ENCODE peak calls at places on chromosome 12, in nine cellular contexts. U, L, X, P, C, W, T, J and B are unnamed samples.

GRCh38 chr12:123498126-123498825 is 35.2 kb downstream of the RILPL1 start:
- DNase-seq in U (no peak), L (no peak), X (no peak), P (no peak), C (no peak), W (no peak), T (no peak), J (no peak), B (no peak)

GRCh38 chr12:122646568-122647220 is 56.5 kb downstream of the HCAR2 start:
- DNase-seq in U (no peak), L (no peak), X (peak; percentile 82), P (no peak), C (no peak), W (peak; percentile 64), T (peak; percentile 76), J (peak; percentile 88), B (no peak)

GRCh38 chr12:9090220-9090619 is 25.5 kb downstream of the A2M start:
- DNase-seq in U (no peak), L (no peak), X (no peak), P (no peak), C (no peak), W (no peak), T (no peak), J (no peak), B (no peak)

GRCh38 chr12:33634544-33634943 is 194.9 kb upstream of the SYT10 start:
- DNase-seq in U (no peak), L (no peak), X (no peak), P (no peak), C (no peak), W (no peak), T (no peak), J (no peak), B (no peak)

GRCh38 chr12:85883763-85884162 is 9.7 kb downstream of the NTS start:
- DNase-seq in U (no peak), L (no peak), X (no peak), P (no peak), C (no peak), W (no peak), T (no peak), J (no peak), B (no peak)

GRCh38 chr12:56951582-56952339 is 5.6 kb downstream of the RDH16 start:
- DNase-seq in U (no peak), L (no peak), X (no peak), P (no peak), C (no peak), W (no peak), T (peak; percentile 1), J (no peak), B (no peak)

GRCh38 chr12:76259660-76260389 is 88.4 kb downstream of the BBS10 start:
- DNase-seq in U (peak; percentile 74), L (no peak), X (peak; percentile 72), P (no peak), C (no peak), W (no peak), T (no peak), J (peak; percentile 94), B (no peak)

GRCh38 chr12:44873898-44874297 is 2.2 kb downstream of the NELL2 start:
- DNase-seq in U (peak; percentile 59), L (no peak), X (peak; percentile 6), P (no peak), C (no peak), W (peak; percentile 17), T (peak; percentile 9), J (peak; percentile 4), B (no peak)

GRCh38 chr12:110677206-110677911 is 11.6 kb downstream of the HVCN1 start:
- DNase-seq in U (no peak), L (no peak), X (no peak), P (no peak), C (no peak), W (peak; percentile 75), T (peak; percentile 76), J (no peak), B (no peak)

GRCh38 chr12:113860059-113860820 is 105.9 kb downstream of the RBM19 start:
- DNase-seq in U (no peak), L (no peak), X (no peak), P (no peak), C (no peak), W (no peak), T (no peak), J (no peak), B (no peak)

GRCh38 chr12:62192486-62193250 is 67.5 kb upstream of the USP15 start:
- DNase-seq in U (peak; percentile 90), L (no peak), X (peak; percentile 86), P (peak; percentile 59), C (no peak), W (peak; percentile 80), T (peak; percentile 86), J (peak; percentile 82), B (peak; percentile 46)

GRCh38 chr12:572532-572899 is 90.7 kb downstream of the NINJ2 start:
- DNase-seq in U (no peak), L (no peak), X (peak; percentile 70), P (no peak), C (no peak), W (no peak), T (no peak), J (peak; percentile 31), B (no peak)

GRCh38 chr12:65962921-65963883 is 138.9 kb downstream of the HMGA2 start:
- DNase-seq in U (peak; percentile 70), L (no peak), X (no peak), P (no peak), C (peak; percentile 13), W (no peak), T (no peak), J (no peak), B (no peak)

GRCh38 chr12:553216-554000 is 93.7 kb downstream of the B4GALNT3 start:
- DNase-seq in U (no peak), L (no peak), X (no peak), P (no peak), C (no peak), W (no peak), T (no peak), J (no peak), B (no peak)

GRCh38 chr12:51788876-51789275 is 59.6 kb downstream of the FIGNL2 start:
- DNase-seq in U (no peak), L (no peak), X (peak; percentile 21), P (no peak), C (no peak), W (no peak), T (no peak), J (peak; percentile 80), B (no peak)

GRCh38 chr12:92122941-92123779 is 22.5 kb downstream of the BTG1 start:
- DNase-seq in U (no peak), L (no peak), X (no peak), P (no peak), C (no peak), W (no peak), T (no peak), J (no peak), B (no peak)

GRCh38 chr12:124678421-124678893 is 111.0 kb upstream of the NCOR2 start:
- DNase-seq in U (no peak), L (no peak), X (no peak), P (no peak), C (no peak), W (peak; percentile 49), T (peak; percentile 50), J (no peak), B (no peak)

GRCh38 chr12:103169-103981 is 36.8 kb downstream of the IQSEC3 start:
- DNase-seq in U (no peak), L (peak; percentile 61), X (no peak), P (peak; percentile 41), C (no peak), W (no peak), T (no peak), J (no peak), B (no peak)

GRCh38 chr12:87323369-87323768 is 705.8 kb downstream of the C12orf50 start:
- DNase-seq in U (no peak), L (no peak), X (peak; percentile 8), P (no peak), C (no peak), W (no peak), T (no peak), J (peak; percentile 94), B (no peak)

GRCh38 chr12:78787576-78787975 is 77.0 kb upstream of the SYT1 start:
- DNase-seq in U (no peak), L (no peak), X (peak; percentile 9), P (no peak), C (no peak), W (no peak), T (no peak), J (no peak), B (no peak)

GRCh38 chr12:5503371-5503770 is 71.5 kb downstream of the NTF3 start:
- DNase-seq in U (no peak), L (no peak), X (no peak), P (no peak), C (no peak), W (no peak), T (no peak), J (no peak), B (no peak)
- TF ChIP-seq CTCF in U (no peak), L (no peak), X (no peak), P (no peak), C (no peak), W (no peak), T (no peak), J (no peak), B (no peak)

GRCh38 chr12:25269701-25270100 is 19.0 kb upstream of the KRAS start:
- DNase-seq in U (no peak), L (no peak), X (no peak), P (no peak), C (no peak), W (no peak), T (no peak), J (no peak), B (no peak)
- TF ChIP-seq CTCF in U (no peak), L (no peak), X (no peak), P (no peak), C (no peak), W (no peak), T (no peak), J (no peak), B (no peak)

GRCh38 chr12:72282721-72283120 is 10.6 kb downstream of the TRHDE start:
- DNase-seq in U (peak; percentile 21), L (no peak), X (peak; percentile 39), P (no peak), C (no peak), W (no peak), T (no peak), J (no peak), B (no peak)
- TF ChIP-seq CTCF in U (peak; percentile 58), L (peak; percentile 55), X (peak; percentile 36), P (peak; percentile 23), C (peak; percentile 7), W (peak; percentile 27), T (peak; percentile 25), J (peak; percentile 58), B (no peak)

DNA sequence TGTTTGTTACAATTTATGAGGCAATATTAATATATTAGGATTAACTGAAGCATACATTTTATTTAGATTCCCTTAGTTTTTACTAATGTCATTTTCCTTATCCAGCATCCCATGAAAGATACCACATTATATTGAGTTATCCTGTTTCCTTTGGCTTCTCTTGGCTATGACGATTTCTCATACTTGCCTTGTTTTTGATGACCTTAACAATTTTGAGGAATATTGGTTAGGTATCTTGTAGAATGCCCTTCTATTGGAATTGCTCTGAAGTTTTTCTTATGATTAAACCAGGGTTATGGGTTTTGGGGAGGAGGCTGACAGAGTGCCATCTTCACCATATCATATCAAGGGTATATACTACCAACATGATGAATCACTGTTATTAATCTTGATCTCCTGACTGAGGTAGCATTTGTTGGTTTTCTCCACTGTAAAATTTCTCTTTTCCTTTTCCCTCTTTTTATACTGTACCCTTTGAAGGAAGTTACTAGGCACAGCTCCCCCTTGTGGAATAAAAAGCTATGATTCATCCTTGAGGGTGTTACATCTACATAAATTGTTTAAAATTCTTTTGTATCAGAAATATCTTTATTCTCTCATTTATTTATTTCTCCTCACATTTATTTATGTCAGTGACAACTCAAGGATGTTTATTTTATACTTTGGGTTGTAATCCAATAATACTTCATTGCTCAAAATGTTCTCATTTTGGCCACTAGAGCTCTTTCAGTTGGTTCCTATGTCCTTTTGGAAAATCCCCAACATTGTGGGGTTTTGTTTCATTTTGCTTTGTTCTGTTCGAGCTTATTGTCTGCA is 239.0 kb downstream of the SLC16A7 start:
- DNase-seq in U (peak; percentile 34), L (no peak), X (peak; percentile 51), P (no peak), C (no peak), W (peak; percentile 10), T (no peak), J (peak; percentile 47), B (no peak)
- TF ChIP-seq CTCF in U (peak; percentile 73), L (peak; percentile 15), X (peak; percentile 25), P (peak; percentile 32), C (peak; percentile 24), W (peak; percentile 43), T (peak; percentile 58), J (peak; percentile 63), B (peak; percentile 57)